ENCODE peak calls at places on chromosome 12, in five cellular contexts. E is effector memory CD4-positive, alpha-beta T cell; Y is GM23248; N is ovary; I is mammary epithelial cell. R is an unnamed sample.

GRCh38 chr12:132986885-132987225 is 688 bp downstream of the ZNF26 start:
- DNase-seq in Y (peak; percentile 69), N (no peak), E (no peak), I (peak; percentile 15), R (no peak)

GRCh38 chr12:132579747-132580146 is 30.6 kb downstream of the LRCOL1 start:
- DNase-seq in E (no peak), Y (no peak), N (no peak), I (no peak), R (no peak)

GRCh38 chr12:1056390-1056789 is 65.4 kb downstream of the ERC1 start:
- DNase-seq in E (no peak), Y (no peak), I (no peak), N (no peak), R (no peak)

GRCh38 chr12:76030378-76031080 is 1.0 kb downstream of the PHLDA1 start:
- DNase-seq in E (peak; percentile 34), I (no peak), Y (peak; percentile 72), N (peak; percentile 47), R (peak; percentile 74)

GRCh38 chr12:6074979-6075585 is 49.4 kb downstream of the VWF start:
- DNase-seq in N (no peak), Y (peak; percentile 65), E (no peak), I (no peak), R (peak; percentile 70)

GRCh38 chr12:24015771-24016170 is 66.3 kb upstream of the SOX5 start:
- DNase-seq in N (no peak), Y (no peak), E (no peak), I (no peak), R (no peak)

GRCh38 chr12:91785655-91786489 is 359.8 kb downstream of the BTG1 start:
- DNase-seq in I (no peak), N (no peak), Y (no peak), E (no peak), R (no peak)

GRCh38 chr12:115096673-115097349 is 412.8 kb upstream of the TBX3 start:
- DNase-seq in I (no peak), E (no peak), Y (peak; percentile 30), N (no peak), R (no peak)

GRCh38 chr12:115866909-115867525 is 410.5 kb downstream of the MED13L start:
- DNase-seq in N (no peak), Y (no peak), I (no peak), E (no peak), R (no peak)

GRCh38 chr12:87117516-87117915 is 861.3 kb upstream of the MGAT4C start:
- DNase-seq in N (no peak), I (no peak), E (no peak), Y (no peak), R (no peak)

GRCh38 chr12:102691773-102692555 is 211.6 kb upstream of the IGF1 start:
- DNase-seq in Y (no peak), N (no peak), E (no peak), I (no peak), R (no peak)

DNA sequence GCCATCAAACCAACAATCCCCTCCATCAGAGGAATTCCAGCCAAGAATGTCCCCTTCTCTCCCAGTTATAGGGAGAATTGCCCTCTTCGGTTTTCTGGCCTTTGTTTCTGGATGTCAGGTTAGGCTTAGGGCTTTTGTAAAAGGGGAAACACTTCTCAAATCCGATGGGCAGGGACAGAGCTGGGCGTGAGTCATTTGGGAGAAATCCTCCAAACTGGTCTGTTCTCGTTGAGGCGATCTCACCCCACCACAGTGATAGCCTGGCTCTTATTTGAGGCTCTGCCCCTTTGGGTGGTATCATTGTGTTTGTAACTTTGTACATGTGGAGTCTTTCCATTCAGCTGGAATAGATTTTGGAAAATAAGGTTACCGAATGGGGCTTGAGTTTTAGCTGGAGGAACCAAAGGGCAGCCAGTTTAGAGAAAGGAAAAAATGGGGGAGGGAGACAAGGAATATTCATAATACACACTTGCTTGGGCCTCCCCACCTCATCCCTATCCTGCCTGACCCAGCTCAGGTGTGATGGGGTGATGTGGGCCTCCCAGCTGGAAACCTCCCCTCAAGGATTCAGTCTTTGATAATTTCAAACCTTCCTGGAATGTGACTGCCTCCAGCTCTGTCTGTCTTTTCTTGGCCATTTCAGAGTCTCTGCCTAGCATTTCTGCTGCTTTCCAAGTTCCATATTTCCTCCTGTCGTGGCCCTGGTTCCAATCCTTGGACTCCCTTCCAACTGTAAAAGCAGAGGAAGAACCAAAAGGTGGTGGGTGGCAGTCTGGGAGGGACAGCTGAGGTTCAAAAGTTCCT is 7.5 kb downstream of the HOXC4 start:
- DNase-seq in E (no peak), N (no peak), I (peak; percentile 42), Y (peak; percentile 56), R (no peak)
- H3K27me3 ChIP-seq in E (peaks cover 26% of the 10 kb centered on the region), N (no peaks in the 10 kb centered on the region), I (no peaks in the 10 kb centered on the region), Y (no peaks in the 10 kb centered on the region), R (peaks cover 5% of the 10 kb centered on the region)

GRCh38 chr12:62190921-62191746 is 69.1 kb upstream of the USP15 start:
- DNase-seq in N (peak; percentile 26), Y (peak; percentile 9), E (no peak), I (no peak), R (peak; percentile 58)
- H3K27ac ChIP-seq in N (no peak overlapping the region), Y (no peak overlapping the region), E (no peak overlapping the region), I (no peak overlapping the region), R (no peak overlapping the region)

GRCh38 chr12:54019111-54019811 is 9.0 kb upstream of the HOXC6 start:
- DNase-seq in E (no peak), Y (peak; percentile 62), N (peak; percentile 66), I (peak; percentile 28), R (no peak)

GRCh38 chr12:54019924-54020586 is 8.2 kb upstream of the HOXC6 start:
- DNase-seq in E (no peak), Y (peak; percentile 85), N (peak; percentile 61), I (peak; percentile 17), R (no peak)

GRCh38 chr12:54021006-54021405 is 7.2 kb upstream of the HOXC6 start:
- DNase-seq in I (no peak), N (no peak), E (no peak), Y (peak; percentile 56), R (no peak)

GRCh38 chr12:54021432-54022013 is 6.7 kb upstream of the HOXC6 start:
- DNase-seq in E (no peak), Y (peak; percentile 78), N (peak; percentile 64), I (peak; percentile 86), R (no peak)

GRCh38 chr12:54020587-54020969 is 7.7 kb upstream of the HOXC6 start:
- DNase-seq in I (no peak), N (no peak), Y (peak; percentile 50), E (no peak), R (no peak)
- H3K4me1 ChIP-seq in I (peaks cover 74% of the 10 kb centered on the region), N (peaks cover 9% of the 10 kb centered on the region), Y (peaks cover 57% of the 10 kb centered on the region), E (peaks cover 15% of the 10 kb centered on the region), R (no peaks in the 10 kb centered on the region)

GRCh38 chr12:29742646-29743045 is 41.1 kb downstream of the TMTC1 start:
- DNase-seq in E (no peak), Y (no peak), N (no peak), I (no peak), R (no peak)
- H3K27me3 ChIP-seq in E (no peaks in the 10 kb centered on the region), Y (no peaks in the 10 kb centered on the region), N (no peaks in the 10 kb centered on the region), I (no peaks in the 10 kb centered on the region), R (no peaks in the 10 kb centered on the region)

GRCh38 chr12:110222433-110222832 is 58.6 kb upstream of the ATP2A2 start:
- DNase-seq in N (no peak), Y (no peak), E (no peak), I (no peak), R (no peak)
- H3K27ac ChIP-seq in N (no peak overlapping the region), Y (no peak overlapping the region), E (no peak overlapping the region), I (no peak overlapping the region), R (no peak overlapping the region)

GRCh38 chr12:113238309-113238708 is 17.0 kb downstream of the TPCN1 start:
- DNase-seq in N (no peak), Y (no peak), E (no peak), I (no peak), R (no peak)

GRCh38 chr12:113240395-113240794 is 19.1 kb downstream of the TPCN1 start:
- DNase-seq in E (no peak), I (no peak), Y (no peak), N (no peak), R (no peak)

GRCh38 chr12:113237748-113238147 is 16.5 kb downstream of the TPCN1 start:
- DNase-seq in N (no peak), Y (no peak), I (no peak), E (no peak), R (no peak)

GRCh38 chr12:113239811-113240331 is 18.6 kb downstream of the TPCN1 start:
- DNase-seq in I (no peak), Y (no peak), E (no peak), N (peak; percentile 57), R (peak; percentile 67)

GRCh38 chr12:113239288-113239771 is 18.1 kb downstream of the TPCN1 start:
- DNase-seq in Y (no peak), N (no peak), E (no peak), I (peak; percentile 8), R (no peak)
- H3K4me1 ChIP-seq in Y (peaks cover 15% of the 10 kb centered on the region), N (peaks cover 6% of the 10 kb centered on the region), E (no peaks in the 10 kb centered on the region), I (peaks cover 53% of the 10 kb centered on the region), R (peaks cover 37% of the 10 kb centered on the region)

DNA sequence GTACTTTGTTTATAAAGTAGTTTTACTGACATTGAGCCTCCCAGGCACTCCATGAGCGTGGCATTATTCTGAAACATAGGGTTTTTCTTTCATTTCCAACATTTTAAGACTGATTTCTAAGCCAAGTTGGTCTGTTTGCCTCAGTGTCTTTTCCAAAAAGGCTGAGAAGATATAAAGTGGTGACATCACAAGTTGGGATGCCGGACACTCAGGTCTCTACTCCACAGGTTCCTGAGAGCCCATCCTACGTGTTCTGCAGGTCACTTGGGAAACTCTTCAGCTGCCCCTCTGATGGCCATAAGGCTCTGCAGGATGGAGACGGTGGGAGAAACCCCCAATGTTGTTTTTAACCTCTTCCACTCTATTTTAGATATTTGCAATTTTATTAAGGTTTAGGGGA is 6.0 kb downstream of the RFX4 start:
- DNase-seq in I (no peak), Y (no peak), E (no peak), N (no peak), R (no peak)
- H3K27me3 ChIP-seq in I (peaks cover 42% of the 10 kb centered on the region), Y (peaks cover 84% of the 10 kb centered on the region), E (peaks cover 31% of the 10 kb centered on the region), N (no peaks in the 10 kb centered on the region), R (peaks cover 15% of the 10 kb centered on the region)

GRCh38 chr12:54561164-54561563 is 11.8 kb downstream of the PDE1B start:
- DNase-seq in Y (no peak), E (no peak), N (peak; percentile 61), I (no peak), R (peak; percentile 70)
- H3K27ac ChIP-seq in Y (no peak overlapping the region), E (no peak overlapping the region), N (peak overlapping the region; percentile 89), I (no peak overlapping the region), R (peak overlapping the region; percentile 17)

DNA sequence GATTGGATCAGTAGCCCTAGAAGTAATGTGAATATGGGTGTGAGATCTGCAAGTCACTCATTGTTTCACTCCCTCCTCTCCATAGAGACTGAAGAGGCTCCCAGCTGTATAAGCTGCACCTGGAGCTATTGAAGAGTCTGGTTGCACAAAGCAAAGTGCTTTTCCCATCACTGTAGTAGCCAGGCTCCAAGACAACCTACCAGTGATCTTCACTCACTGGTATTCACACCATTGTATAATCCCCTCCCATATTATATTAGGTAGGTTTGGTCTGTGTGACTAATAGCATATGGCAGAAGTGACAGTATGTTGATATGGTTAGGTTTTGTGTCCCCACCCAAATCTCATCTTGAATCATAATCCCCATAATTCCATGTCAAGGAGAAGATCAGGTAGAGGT is 64.4 kb downstream of the ZFC3H1 start:
- DNase-seq in Y (no peak), I (no peak), N (no peak), E (no peak), R (no peak)
- H3K4me1 ChIP-seq in Y (peaks cover 6% of the 10 kb centered on the region), I (no peaks in the 10 kb centered on the region), N (no peaks in the 10 kb centered on the region), E (no peaks in the 10 kb centered on the region), R (no peaks in the 10 kb centered on the region)